ENCODE peak calls at places on chromosomes 13 and 19, in nine cellular contexts. Y, H, S, M, C, E, B, P and U are unnamed samples.

GRCh38 chr13:24142886-24143285 is 17.6 kb upstream of the SPATA13 start:
- DNase-seq in Y (no peak), H (no peak), S (no peak), M (no peak), C (no peak), E (no peak), B (no peak), P (no peak), U (no peak)

GRCh38 chr13:23674795-23675640 is 104.8 kb downstream of the TNFRSF19 start:
- DNase-seq in Y (no peak), H (no peak), S (no peak), M (peak; percentile 83), C (no peak), E (no peak), B (no peak), P (no peak), U (no peak)

GRCh38 chr19:38266981-38267597 is 2.7 kb downstream of the SPINT2 start:
- DNase-seq in Y (no peak), H (peak; percentile 62), S (no peak), M (peak; percentile 58), C (no peak), E (no peak), B (peak; percentile 80), P (no peak), U (no peak)

GRCh38 chr19:49331616-49332055 is 3.6 kb upstream of the CD37 start:
- DNase-seq in Y (peak; percentile 38), H (peak; percentile 82), S (no peak), M (peak; percentile 60), C (peak; percentile 64), E (no peak), B (peak; percentile 76), P (no peak), U (peak; percentile 33)

GRCh38 chr13:107006646-107007045 is 438.7 kb upstream of the ARGLU1 start:
- DNase-seq in Y (no peak), H (no peak), S (no peak), M (no peak), C (no peak), E (no peak), B (no peak), P (no peak), U (no peak)

GRCh38 chr13:77374786-77375185 is 47.9 kb upstream of the MYCBP2 start:
- DNase-seq in Y (no peak), H (no peak), S (no peak), M (no peak), C (no peak), E (no peak), B (no peak), P (no peak), U (no peak)

GRCh38 chr19:41993612-41994483 is at the start of gene ATP1A3:
- DNase-seq in Y (peak; percentile 63), H (peak; percentile 72), S (peak; percentile 82), M (peak; percentile 27), C (peak; percentile 67), E (no peak), B (peak; percentile 72), P (peak; percentile 84), U (peak; percentile 92)

GRCh38 chr19:2057484-2058469 is 6.7 kb upstream of the MKNK2 start:
- DNase-seq in Y (no peak), H (no peak), S (no peak), M (no peak), C (no peak), E (no peak), B (no peak), P (no peak), U (no peak)

GRCh38 chr13:76992548-76993001 is 694 bp downstream of the CLN5 start:
- DNase-seq in Y (no peak), H (peak; percentile 46), S (no peak), M (peak; percentile 27), C (no peak), E (no peak), B (peak; percentile 63), P (no peak), U (no peak)

GRCh38 chr13:79709526-79709925 is 228.6 kb downstream of the NDFIP2 start:
- DNase-seq in Y (no peak), H (no peak), S (no peak), M (no peak), C (no peak), E (no peak), B (no peak), P (no peak), U (no peak)

GRCh38 chr13:100089633-100090032 is 740 bp downstream of the PCCA start:
- DNase-seq in Y (peak; percentile 2), H (no peak), S (peak; percentile 30), M (no peak), C (no peak), E (no peak), B (no peak), P (no peak), U (no peak)

GRCh38 chr19:47273313-47274070 is 1.2 kb upstream of the INAFM1 start:
- DNase-seq in Y (peak; percentile 87), H (peak; percentile 97), S (peak; percentile 66), M (peak; percentile 94), C (peak; percentile 86), E (peak; percentile 93), B (peak; percentile 97), P (peak; percentile 98), U (no peak)

GRCh38 chr13:49627831-49628652 is at the start of gene ARL11:
- DNase-seq in Y (peak; percentile 7), H (peak; percentile 88), S (no peak), M (no peak), C (peak; percentile 8), E (peak; percentile 62), B (peak; percentile 94), P (peak; percentile 80), U (no peak)

GRCh38 chr13:83752141-83752540 is 130.1 kb downstream of the SLITRK1 start:
- DNase-seq in Y (no peak), H (peak; percentile 4), S (no peak), M (peak; percentile 67), C (no peak), E (no peak), B (no peak), P (no peak), U (no peak)

GRCh38 chr19:38721977-38722773 is 22.1 kb downstream of the CAPN12 start:
- DNase-seq in Y (no peak), H (no peak), S (no peak), M (no peak), C (peak; percentile 85), E (no peak), B (no peak), P (no peak), U (no peak)

GRCh38 chr13:36131215-36131930 is at the start of gene DCLK1:
- DNase-seq in Y (no peak), H (peak; percentile 71), S (peak; percentile 74), M (peak; percentile 39), C (peak; percentile 58), E (peak; percentile 54), B (no peak), P (no peak), U (no peak)

GRCh38 chr19:23916991-23917390 is 2.3 kb downstream of the ZNF726 start:
- DNase-seq in Y (no peak), H (no peak), S (no peak), M (peak; percentile 1), C (no peak), E (no peak), B (no peak), P (no peak), U (no peak)

GRCh38 chr19:41887711-41888382 is 4.9 kb downstream of the ARHGEF1 start:
- DNase-seq in Y (peak; percentile 77), H (peak; percentile 96), S (no peak), M (peak; percentile 29), C (peak; percentile 22), E (peak; percentile 88), B (peak; percentile 94), P (no peak), U (no peak)

GRCh38 chr19:9858766-9859165 is 23.6 kb downstream of the PIN1 start:
- DNase-seq in Y (no peak), H (no peak), S (no peak), M (no peak), C (no peak), E (no peak), B (no peak), P (no peak), U (no peak)

GRCh38 chr19:38079926-38080380 is 144.1 kb downstream of the DPF1 start:
- DNase-seq in Y (no peak), H (peak; percentile 37), S (peak; percentile 95), M (peak; percentile 84), C (no peak), E (no peak), B (no peak), P (peak; percentile 62), U (peak; percentile 20)

GRCh38 chr19:42038675-42039074 is 31.3 kb downstream of the GRIK5 start:
- DNase-seq in Y (no peak), H (no peak), S (no peak), M (no peak), C (no peak), E (no peak), B (no peak), P (no peak), U (peak; percentile 69)

GRCh38 chr19:29502581-29502850 is 23.3 kb upstream of the VSTM2B start:
- DNase-seq in Y (no peak), H (no peak), S (no peak), M (no peak), C (no peak), E (no peak), B (no peak), P (no peak), U (no peak)

GRCh38 chr13:30796833-30797601 is 61.7 kb downstream of the ALOX5AP start:
- DNase-seq in Y (no peak), H (peak; percentile 46), S (no peak), M (peak; percentile 58), C (no peak), E (no peak), B (no peak), P (no peak), U (peak; percentile 24)

GRCh38 chr13:51906581-51906980 is 44.8 kb downstream of the CCDC70 start:
- DNase-seq in Y (no peak), H (no peak), S (peak; percentile 88), M (no peak), C (no peak), E (no peak), B (no peak), P (no peak), U (no peak)

GRCh38 chr19:56098731-56099577 is 22.1 kb downstream of the ZNF787 start:
- DNase-seq in Y (no peak), H (no peak), S (no peak), M (no peak), C (no peak), E (no peak), B (no peak), P (no peak), U (no peak)

GRCh38 chr13:107365466-107366215 is 797.7 kb upstream of the ARGLU1 start:
- DNase-seq in Y (no peak), H (no peak), S (no peak), M (peak; percentile 40), C (no peak), E (no peak), B (no peak), P (no peak), U (no peak)

GRCh38 chr19:48637948-48638830 is 1.0 kb upstream of the DBP start:
- DNase-seq in Y (peak; percentile 79), H (peak; percentile 96), S (peak; percentile 81), M (peak; percentile 98), C (peak; percentile 77), E (peak; percentile 85), B (peak; percentile 94), P (peak; percentile 66), U (peak; percentile 84)

GRCh38 chr13:98192008-98192407 is 14.9 kb upstream of the RNF113B start:
- DNase-seq in Y (no peak), H (no peak), S (no peak), M (no peak), C (no peak), E (no peak), B (no peak), P (no peak), U (no peak)

GRCh38 chr19:5143471-5144411 is 174.8 kb downstream of the KDM4B start:
- DNase-seq in Y (no peak), H (no peak), S (no peak), M (no peak), C (no peak), E (no peak), B (peak; percentile 64), P (no peak), U (no peak)

GRCh38 chr19:41641879-41642485 is 15.1 kb upstream of the CEACAM4 start:
- DNase-seq in Y (peak; percentile 70), H (peak; percentile 46), S (peak; percentile 77), M (peak; percentile 60), C (peak; percentile 60), E (peak; percentile 81), B (peak; percentile 88), P (peak; percentile 53), U (peak; percentile 65)

GRCh38 chr13:99693351-99693750 is 192.1 kb downstream of the TM9SF2 start:
- DNase-seq in Y (no peak), H (peak; percentile 42), S (no peak), M (no peak), C (no peak), E (no peak), B (no peak), P (no peak), U (no peak)